ENCODE peak calls at places on chromosomes 3 and 15, in four cellular contexts. G, H, T and Y are unnamed samples.
A peak's percentile ranks its signal among the peaks of the same experiment; 100 is the strongest.

GRCh38 chr3:3102751-3103150 is 7.4 kb downstream of the IL5RA start:
- DNase-seq in H (no peak), G (no peak), T (no peak), Y (no peak)

GRCh38 chr3:71565326-71565725 is 18.2 kb downstream of the FOXP1 start:
- DNase-seq in T (no peak), H (no peak), G (no peak), Y (peak; percentile 93)

GRCh38 chr3:51559266-51559907 is 20.9 kb downstream of the RAD54L2 start:
- DNase-seq in H (no peak), T (peak; percentile 60), G (no peak), Y (no peak)

GRCh38 chr15:38551720-38552627 is 12.6 kb downstream of the RASGRP1 start:
- DNase-seq in G (no peak), H (no peak), T (no peak), Y (no peak)

GRCh38 chr15:92653836-92654524 is 1.6 kb downstream of the FAM174B start:
- DNase-seq in H (no peak), T (no peak), G (no peak), Y (no peak)

GRCh38 chr15:96410175-96411055 is 79.9 kb downstream of the NR2F2 start:
- DNase-seq in T (no peak), G (no peak), H (no peak), Y (no peak)

GRCh38 chr15:76972420-76973361 is 22.2 kb upstream of the PSTPIP1 start:
- DNase-seq in G (no peak), H (no peak), T (peak; percentile 13), Y (no peak)

GRCh38 chr15:92142242-92143232 is 251.1 kb upstream of the ST8SIA2 start:
- DNase-seq in G (peak; percentile 40), H (no peak), T (no peak), Y (no peak)

GRCh38 chr3:113533534-113533892 is 1.2 kb downstream of the SIDT1 start:
- DNase-seq in H (no peak), G (no peak), T (no peak), Y (peak; percentile 68)

GRCh38 chr15:65085990-65086679 is 9.6 kb downstream of the KBTBD13 start:
- DNase-seq in G (no peak), T (peak; percentile 15), H (no peak), Y (peak; percentile 64)

GRCh38 chr3:126127452-126127851 is 43.5 kb upstream of the SLC41A3 start:
- DNase-seq in G (peak; percentile 6), T (no peak), H (peak; percentile 32), Y (no peak)

GRCh38 chr3:9153763-9154601 is 95.5 kb downstream of the SRGAP3 start:
- DNase-seq in H (no peak), G (peak; percentile 33), T (no peak), Y (no peak)

GRCh38 chr3:172209333-172210321 is 170.2 kb downstream of the FNDC3B start:
- DNase-seq in T (no peak), H (peak; percentile 61), G (peak; percentile 64), Y (no peak)

GRCh38 chr15:35719964-35720507 is 174.1 kb upstream of the DPH6 start:
- DNase-seq in G (no peak), T (no peak), H (no peak), Y (no peak)

GRCh38 chr3:45896956-45897355 is 10.6 kb downstream of the CCR9 start:
- DNase-seq in G (no peak), T (peak; percentile 37), H (no peak), Y (no peak)

GRCh38 chr15:85382942-85383341 is 2.5 kb downstream of the AKAP13 start:
- DNase-seq in H (no peak), T (no peak), G (no peak), Y (no peak)

GRCh38 chr3:40505599-40506462 is at the start of gene ZNF620:
- DNase-seq in T (peak; percentile 38), G (peak; percentile 72), H (peak; percentile 85), Y (peak; percentile 76)

GRCh38 chr3:373193-373784 is 176.7 kb downstream of the CHL1 start:
- DNase-seq in T (no peak), H (no peak), G (no peak), Y (no peak)

GRCh38 chr3:187520027-187520945 is 149.9 kb downstream of the SST start:
- DNase-seq in G (peak; percentile 69), H (no peak), T (no peak), Y (no peak)

GRCh38 chr15:80087104-80087503 is 27.6 kb downstream of the ZFAND6 start:
- DNase-seq in H (no peak), G (no peak), T (no peak), Y (no peak)

GRCh38 chr15:95169701-95170459 is 938.5 kb downstream of the MCTP2 start:
- DNase-seq in H (no peak), T (no peak), G (no peak), Y (no peak)

GRCh38 chr15:31387483-31388118 is 61.0 kb downstream of the KLF13 start:
- DNase-seq in G (peak; percentile 76), H (peak; percentile 80), T (no peak), Y (no peak)

GRCh38 chr3:169661567-169662214 is 1.8 kb downstream of the MECOM start:
- DNase-seq in H (peak; percentile 70), G (peak; percentile 41), T (peak; percentile 21), Y (peak; percentile 48)

GRCh38 chr15:81829918-81830317 is 215.9 kb downstream of the MEX3B start:
- DNase-seq in T (no peak), H (no peak), G (no peak), Y (no peak)

GRCh38 chr15:70266412-70267089 is 168.8 kb upstream of the TLE3 start:
- DNase-seq in H (no peak), T (no peak), G (peak; percentile 79), Y (no peak)

GRCh38 chr3:50264389-50264963 is 4.5 kb upstream of the SEMA3B start:
- DNase-seq in H (no peak), G (peak; percentile 78), T (peak; percentile 69), Y (no peak)

GRCh38 chr3:25428003-25428861 is at the start of gene RARB:
- DNase-seq in H (peak; percentile 59), T (peak; percentile 99), G (peak; percentile 68), Y (no peak)

GRCh38 chr3:40337136-40338108 is 27.9 kb downstream of the EIF1B start:
- DNase-seq in H (no peak), G (no peak), T (no peak), Y (no peak)

GRCh38 chr15:75153084-75153483 is 48.6 kb upstream of the C15orf39 start:
- DNase-seq in T (peak; percentile 28), H (no peak), G (no peak), Y (peak; percentile 80)

GRCh38 chr3:50272911-50273688 is 4.2 kb downstream of the SEMA3B start:
- DNase-seq in T (peak; percentile 44), G (peak; percentile 85), H (peak; percentile 99), Y (peak; percentile 95)

GRCh38 chr3:64224826-64225606 is at the start of gene PRICKLE2:
- DNase-seq in T (peak; percentile 96), H (peak; percentile 71), G (peak; percentile 74), Y (peak; percentile 69)

GRCh38 chr15:66542896-66543295 is 22.9 kb downstream of the LCTL start:
- DNase-seq in T (no peak), G (no peak), H (no peak), Y (no peak)

DNA sequence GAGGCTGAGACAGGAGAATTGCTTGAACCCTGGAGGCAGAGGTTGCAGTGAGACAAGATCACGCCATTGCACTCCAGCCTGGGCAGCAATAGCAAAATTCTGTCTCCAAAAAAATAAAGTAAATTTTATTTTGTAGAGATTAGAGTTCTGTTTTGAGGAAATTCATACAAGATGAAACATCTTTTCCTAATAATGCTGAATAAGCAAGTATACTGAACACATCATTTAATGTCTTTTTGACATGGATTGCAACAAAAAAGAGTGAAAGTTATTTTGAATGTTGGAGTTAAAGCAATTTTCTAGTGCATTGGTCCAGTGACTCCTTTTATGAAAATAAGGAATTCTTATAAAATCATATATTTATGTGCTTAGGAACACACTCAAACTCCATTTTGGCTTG is 20.5 kb downstream of the LCTL start:
- DNase-seq in G (no peak), T (no peak), H (no peak), Y (peak; percentile 10)
- H3K36me3 ChIP-seq in G (peaks cover 15% of the 10 kb centered on the region), T (peaks cover 5% of the 10 kb centered on the region), H (no peaks in the 10 kb centered on the region), Y (peaks cover 38% of the 10 kb centered on the region)

GRCh38 chr3:5391226-5391625 is 203.7 kb downstream of the EDEM1 start:
- DNase-seq in G (no peak), T (no peak), H (no peak), Y (no peak)

GRCh38 chr3:5390221-5390620 is 202.7 kb downstream of the EDEM1 start:
- DNase-seq in T (no peak), G (no peak), H (no peak), Y (peak; percentile 52)

GRCh38 chr3:5384557-5384956 is 197.1 kb downstream of the EDEM1 start:
- DNase-seq in G (no peak), H (no peak), T (no peak), Y (no peak)

GRCh38 chr3:5389057-5389456 is 201.6 kb downstream of the EDEM1 start:
- DNase-seq in G (no peak), T (no peak), H (no peak), Y (no peak)

DNA sequence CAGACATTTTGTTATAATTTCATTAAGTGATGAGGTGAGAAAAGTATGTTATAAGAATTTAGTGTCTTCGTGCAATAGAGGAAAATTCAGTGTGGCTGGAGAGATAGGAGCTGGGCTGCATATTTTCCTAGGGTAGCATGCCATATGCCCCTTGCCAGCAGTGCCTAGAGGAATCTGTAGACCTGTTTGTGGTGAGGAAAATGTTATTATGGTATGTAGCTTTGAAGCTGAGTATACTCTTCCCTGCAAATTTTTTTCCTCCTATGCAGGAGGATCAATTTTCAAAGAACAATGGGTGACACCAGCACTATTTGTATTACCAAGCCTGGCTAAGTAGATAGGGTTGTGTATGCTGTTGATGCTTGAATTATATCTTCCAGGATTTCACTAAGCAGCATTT is 200.6 kb downstream of the EDEM1 start:
- DNase-seq in T (no peak), H (no peak), G (no peak), Y (no peak)
- H3K27ac ChIP-seq in T (no peak overlapping the region), H (no peak overlapping the region), G (no peak overlapping the region), Y (no peak overlapping the region)

GRCh38 chr3:55476515-55476914 is 10.6 kb downstream of the WNT5A start:
- DNase-seq in T (peak; percentile 79), G (no peak), H (no peak), Y (no peak)
- H3K27me3 ChIP-seq in T (no peaks in the 10 kb centered on the region), G (peaks cover 27% of the 10 kb centered on the region), H (no peaks in the 10 kb centered on the region), Y (no peaks in the 10 kb centered on the region)

DNA sequence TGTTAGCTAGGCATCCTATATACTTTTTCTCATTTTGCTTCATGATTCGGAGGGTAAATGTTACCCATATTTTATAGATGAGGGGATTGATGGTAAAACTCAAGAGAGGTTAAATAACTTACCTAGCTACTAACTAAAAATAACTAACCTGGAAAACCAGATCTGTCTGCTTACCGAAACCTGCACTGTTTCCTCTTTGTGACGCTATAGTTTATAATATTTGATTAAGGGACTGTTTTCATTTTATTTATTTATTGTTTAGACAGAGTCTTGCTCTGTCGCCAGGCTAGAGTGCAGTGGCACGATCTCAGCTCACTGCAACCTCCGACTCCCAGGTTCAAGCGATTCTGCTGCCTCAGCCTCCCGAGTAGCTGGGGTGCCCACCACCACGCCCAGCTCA is 55.9 kb downstream of the MAP6D1 start:
- DNase-seq in T (no peak), G (no peak), H (no peak), Y (no peak)
- H3K36me3 ChIP-seq in T (peaks cover 25% of the 10 kb centered on the region), G (peaks cover 35% of the 10 kb centered on the region), H (no peaks in the 10 kb centered on the region), Y (peaks cover 55% of the 10 kb centered on the region)

GRCh38 chr3:98768961-98769360 is 5.8 kb downstream of the ST3GAL6 start:
- DNase-seq in H (no peak), G (no peak), T (no peak), Y (no peak)
- H3K27ac ChIP-seq in H (no peak overlapping the region), G (peak overlapping the region; percentile 67), T (no peak overlapping the region), Y (no peak overlapping the region)